ENCODE peak calls at places on chromosomes 6 and 20, in six cellular contexts. T, R, K, V, F and M are unnamed samples.
A peak's percentile ranks its signal among the peaks of the same experiment; 100 is the strongest.

GRCh38 chr20:25286917-25287316 is 39.0 kb downstream of the PYGB start:
- DNase-seq in R (no peak), K (no peak), V (no peak), T (peak; percentile 17), F (no peak), M (peak; percentile 41)

GRCh38 chr6:162777091-162777490 is 49.3 kb downstream of the PACRG start:
- DNase-seq in K (no peak), F (no peak), T (no peak), V (no peak), R (no peak), M (peak; percentile 39)

GRCh38 chr6:141290871-141291270 is 841.9 kb upstream of the GJE1 start:
- DNase-seq in V (no peak), K (no peak), F (no peak), R (no peak), T (no peak), M (no peak)

GRCh38 chr6:84282566-84282965 is 55.1 kb upstream of the CEP162 start:
- DNase-seq in V (no peak), K (no peak), T (no peak), F (no peak), R (no peak), M (no peak)

GRCh38 chr6:408599-409102 is 17.1 kb downstream of the IRF4 start:
- DNase-seq in R (no peak), V (no peak), F (no peak), K (no peak), T (no peak), M (peak; percentile 68)

GRCh38 chr6:43297644-43298564 is at the start of gene SLC22A7:
- DNase-seq in F (no peak), V (no peak), K (no peak), R (no peak), T (no peak), M (no peak)

GRCh38 chr6:135895231-135895931 is 43.9 kb downstream of the PDE7B start:
- DNase-seq in V (no peak), F (no peak), K (no peak), R (no peak), T (no peak), M (no peak)

GRCh38 chr20:57695012-57695411 is 14.8 kb downstream of the PMEPA1 start:
- DNase-seq in V (no peak), F (no peak), T (no peak), K (no peak), R (no peak), M (peak; percentile 88)

GRCh38 chr6:135224037-135224647 is 43.0 kb downstream of the MYB start:
- DNase-seq in K (no peak), T (no peak), V (no peak), R (no peak), F (no peak), M (no peak)

GRCh38 chr6:160767019-160767646 is 65.1 kb downstream of the PLG start:
- DNase-seq in F (peak; percentile 55), R (no peak), V (peak; percentile 46), T (peak; percentile 64), K (no peak), M (peak; percentile 87)

GRCh38 chr20:36181934-36182603 is 27.5 kb downstream of the EPB41L1 start:
- DNase-seq in R (peak; percentile 21), V (no peak), K (no peak), F (no peak), T (no peak), M (peak; percentile 42)

DNA sequence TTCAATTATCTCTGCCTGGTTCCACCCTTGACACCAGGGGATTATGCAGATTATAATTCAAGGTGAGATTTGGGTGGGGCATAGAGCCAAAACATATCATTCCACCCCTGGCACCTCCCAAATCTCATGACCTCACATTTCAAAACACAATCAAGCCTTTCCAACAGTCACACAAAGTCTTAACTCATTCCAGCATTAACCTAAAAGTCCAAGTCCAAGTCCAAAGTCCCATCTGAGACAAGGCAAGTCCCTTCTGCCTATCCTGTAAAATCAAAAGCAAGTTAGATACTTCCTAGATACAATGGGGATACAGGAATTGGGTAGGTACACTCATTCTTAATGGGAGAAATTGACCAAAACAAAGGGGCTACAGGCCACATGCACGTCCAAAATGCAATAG is 73.7 kb upstream of the SLC24A3 start:
- DNase-seq in T (no peak), V (no peak), F (no peak), K (no peak), R (no peak), M (no peak)
- H3K9me3 ChIP-seq in T (peaks cover 8% of the 10 kb centered on the region), V (peaks cover 34% of the 10 kb centered on the region), F (no peaks in the 10 kb centered on the region), K (no peaks in the 10 kb centered on the region), R (peaks cover 29% of the 10 kb centered on the region), M (peaks cover 4% of the 10 kb centered on the region)

GRCh38 chr6:32397252-32397920 is 9.6 kb downstream of the BTNL2 start:
- DNase-seq in V (no peak), K (no peak), R (no peak), F (no peak), T (no peak), M (no peak)
- H3K9me3 ChIP-seq in V (no peaks in the 10 kb centered on the region), K (no peaks in the 10 kb centered on the region), R (no peaks in the 10 kb centered on the region), F (no peaks in the 10 kb centered on the region), T (no peaks in the 10 kb centered on the region), M (no peaks in the 10 kb centered on the region)

GRCh38 chr20:59666586-59666985 is 62.2 kb downstream of the PHACTR3 start:
- DNase-seq in T (no peak), F (no peak), K (no peak), R (no peak), V (no peak), M (no peak)
- H3K9me3 ChIP-seq in T (no peaks in the 10 kb centered on the region), F (no peaks in the 10 kb centered on the region), K (no peaks in the 10 kb centered on the region), R (peaks cover 27% of the 10 kb centered on the region), V (peaks cover 95% of the 10 kb centered on the region), M (no peaks in the 10 kb centered on the region)

GRCh38 chr6:168116446-168116974 is 37.5 kb upstream of the FRMD1 start:
- DNase-seq in F (no peak), V (no peak), T (no peak), K (no peak), R (no peak), M (peak; percentile 43)

GRCh38 chr6:168117942-168118341 is 38.9 kb upstream of the FRMD1 start:
- DNase-seq in F (no peak), R (no peak), T (no peak), V (no peak), K (no peak), M (no peak)

GRCh38 chr6:168113226-168113625 is 34.2 kb upstream of the FRMD1 start:
- DNase-seq in V (no peak), R (no peak), T (no peak), F (no peak), K (no peak), M (no peak)

GRCh38 chr6:168116975-168117899 is 38.2 kb upstream of the FRMD1 start:
- DNase-seq in T (no peak), V (no peak), R (no peak), K (no peak), F (peak; percentile 40), M (peak; percentile 29)

DNA sequence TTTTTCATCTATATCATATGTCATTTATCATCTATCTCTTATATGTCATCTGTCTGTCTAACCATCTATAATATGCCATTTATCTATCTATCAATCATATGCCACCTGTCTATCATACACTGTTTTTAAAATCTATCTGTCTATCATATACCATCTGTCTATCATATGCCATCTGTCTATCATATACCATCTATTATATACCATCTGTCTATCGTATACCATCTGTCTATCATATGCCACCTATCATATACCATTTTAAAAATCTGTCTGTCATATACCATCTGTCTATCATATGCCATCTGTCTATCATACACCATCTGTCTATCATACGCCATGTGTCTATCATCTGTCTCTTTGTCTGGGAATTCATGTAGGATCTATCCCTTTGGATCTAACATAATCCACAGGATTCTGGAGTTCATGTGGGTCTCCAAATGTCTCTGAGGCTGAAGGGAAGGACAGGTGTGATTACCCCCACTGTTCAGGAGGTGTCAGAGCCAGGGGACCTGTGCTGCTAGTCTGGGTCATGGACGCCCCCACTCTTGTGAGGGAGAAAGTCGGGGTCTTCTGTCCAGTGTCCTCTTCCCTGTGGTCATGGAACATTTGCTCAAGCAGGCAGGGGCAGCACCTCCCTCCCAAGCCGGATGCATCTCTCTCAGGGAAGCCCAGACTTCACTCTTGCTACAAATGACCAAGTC is 36.9 kb upstream of the FRMD1 start:
- DNase-seq in V (no peak), R (no peak), T (no peak), K (no peak), F (no peak), M (no peak)
- H3K9me3 ChIP-seq in V (no peaks in the 10 kb centered on the region), R (peaks cover 26% of the 10 kb centered on the region), T (no peaks in the 10 kb centered on the region), K (no peaks in the 10 kb centered on the region), F (no peaks in the 10 kb centered on the region), M (no peaks in the 10 kb centered on the region)

GRCh38 chr6:9842004-9842720 is 572.7 kb downstream of the TFAP2A start:
- DNase-seq in F (no peak), V (no peak), K (no peak), T (no peak), R (no peak), M (no peak)
- H3K9me3 ChIP-seq in F (no peaks in the 10 kb centered on the region), V (peaks cover 12% of the 10 kb centered on the region), K (no peaks in the 10 kb centered on the region), T (peaks cover 4% of the 10 kb centered on the region), R (no peaks in the 10 kb centered on the region), M (peaks cover 11% of the 10 kb centered on the region)

GRCh38 chr6:35727206-35727934 is 9.5 kb upstream of the ARMC12 start:
- DNase-seq in F (peak; percentile 90), V (no peak), R (no peak), T (peak; percentile 88), K (no peak), M (peak; percentile 98)

GRCh38 chr6:35724059-35724458 is 12.8 kb upstream of the ARMC12 start:
- DNase-seq in T (no peak), F (no peak), K (no peak), R (no peak), V (no peak), M (no peak)

GRCh38 chr6:35724471-35724870 is 12.4 kb upstream of the ARMC12 start:
- DNase-seq in K (no peak), V (no peak), F (no peak), T (no peak), R (no peak), M (no peak)

GRCh38 chr6:35725081-35725708 is 11.6 kb upstream of the ARMC12 start:
- DNase-seq in V (no peak), T (peak; percentile 42), R (no peak), K (no peak), F (no peak), M (no peak)

DNA sequence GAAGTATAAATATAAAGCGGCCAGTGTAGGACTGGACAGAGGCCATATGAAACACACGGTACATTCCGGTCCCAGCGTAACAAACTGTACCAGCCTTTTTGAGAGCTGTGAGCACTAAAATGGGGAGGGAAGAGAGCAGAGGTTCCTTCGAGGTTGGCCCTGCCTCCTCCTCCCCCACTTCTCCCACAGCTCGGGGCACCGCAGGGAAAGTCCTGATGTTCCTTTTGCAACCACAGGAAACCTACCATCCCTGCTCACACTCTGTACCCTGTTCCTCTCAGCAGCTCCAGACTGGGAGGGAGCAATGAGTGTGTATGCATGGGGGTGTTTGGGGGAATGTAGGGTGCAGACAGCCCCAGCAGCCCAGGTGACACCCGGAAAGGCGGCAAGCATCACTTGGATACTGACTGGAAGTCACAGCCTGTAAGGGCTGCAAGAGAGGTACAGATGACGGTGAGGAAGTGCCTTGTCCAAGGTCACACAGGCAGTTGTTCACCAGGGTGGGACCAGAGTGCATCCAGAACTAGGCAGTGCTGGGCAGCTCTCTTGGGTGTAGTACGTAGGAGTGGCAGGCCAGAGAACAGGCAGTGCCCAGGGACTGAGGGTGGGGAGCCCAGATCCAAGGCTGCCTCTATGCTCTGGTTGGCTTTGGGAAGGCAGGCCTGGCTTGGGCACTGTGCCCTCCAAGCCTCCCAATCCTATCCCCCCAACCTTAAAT is 11.0 kb upstream of the ARMC12 start:
- DNase-seq in K (no peak), F (peak; percentile 92), T (peak; percentile 86), V (no peak), R (no peak), M (peak; percentile 91)
- H3K9me3 ChIP-seq in K (no peaks in the 10 kb centered on the region), F (no peaks in the 10 kb centered on the region), T (no peaks in the 10 kb centered on the region), V (no peaks in the 10 kb centered on the region), R (no peaks in the 10 kb centered on the region), M (no peaks in the 10 kb centered on the region)